ENCODE peak calls at places on chromosomes 1 and 21, in seven cellular contexts. Q is psoas muscle, R is GM23248, A is transverse colon, E is NCI-H774, S is HEK293T, M is NCI-H510A. K is an unnamed sample.

GRCh38 chr1:206513312-206514111 is 6.2 kb downstream of the RASSF5 start:
- DNase-seq in A (peak), R (peak), Q (peak), M (no peak), E (no peak), S (no peak), K (no peak)

GRCh38 chr1:212152869-212153268 is 117.3 kb downstream of the DTL start:
- DNase-seq in Q (no peak), R (no peak), E (no peak), S (no peak), M (no peak), A (no peak), K (no peak)

GRCh38 chr1:39663559-39663958 is 8.3 kb downstream of the NT5C1A start:
- DNase-seq in Q (no peak), E (no peak), M (no peak), S (no peak), R (no peak), A (no peak), K (no peak)

GRCh38 chr1:18282851-18283600 is 175.4 kb downstream of the IGSF21 start:
- DNase-seq in R (no peak), A (no peak), M (peak), E (no peak), Q (no peak), S (no peak), K (peak)

GRCh38 chr1:168127493-168127892 is 9.2 kb downstream of the GPR161 start:
- DNase-seq in A (no peak), M (no peak), Q (no peak), E (no peak), R (no peak), S (no peak), K (no peak)

GRCh38 chr1:29758764-29759499 is 522.6 kb downstream of the PTPRU start:
- DNase-seq in R (no peak), E (no peak), M (no peak), Q (no peak), S (no peak), A (no peak), K (no peak)

GRCh38 chr1:109819906-109820305 is 56.2 kb upstream of the EPS8L3 start:
- DNase-seq in E (no peak), S (no peak), M (no peak), R (no peak), A (no peak), Q (no peak), K (no peak)

GRCh38 chr1:169707917-169708604 is 3.4 kb downstream of the SELL start:
- DNase-seq in S (no peak), E (no peak), R (no peak), Q (no peak), M (no peak), A (no peak), K (no peak)

GRCh38 chr1:26827663-26828062 is 1.2 kb downstream of the ZDHHC18 start:
- DNase-seq in M (no peak), S (peak), E (no peak), Q (no peak), R (peak), A (no peak), K (no peak)

GRCh38 chr1:6465461-6466005 is 440 bp downstream of the TNFRSF25 start:
- DNase-seq in R (no peak), Q (no peak), E (no peak), A (no peak), S (no peak), M (peak), K (no peak)

GRCh38 chr21:36534656-36535055 is 54.7 kb upstream of the CLDN14 start:
- DNase-seq in Q (no peak), R (no peak), E (no peak), M (no peak), A (no peak), S (no peak), K (no peak)

GRCh38 chr1:9643351-9644256 is 7.9 kb upstream of the PIK3CD start:
- DNase-seq in Q (no peak), M (no peak), R (no peak), E (no peak), A (no peak), S (no peak), K (no peak)

GRCh38 chr1:2210786-2211185 is 16.2 kb upstream of the FAAP20 start:
- DNase-seq in A (no peak), Q (no peak), M (no peak), S (no peak), E (no peak), R (no peak), K (no peak)

GRCh38 chr1:161218301-161219077 is 3.4 kb downstream of the FCER1G start:
- DNase-seq in R (no peak), E (no peak), S (no peak), M (no peak), A (no peak), Q (no peak), K (no peak)

GRCh38 chr21:45542667-45543370 is 579 bp upstream of the SLC19A1 start:
- DNase-seq in A (no peak), R (peak), S (no peak), M (no peak), Q (no peak), E (no peak), K (no peak)

GRCh38 chr21:35606136-35606535 is 454.2 kb downstream of the SETD4 start:
- DNase-seq in E (no peak), S (no peak), A (no peak), M (no peak), R (no peak), Q (no peak), K (no peak)

GRCh38 chr1:65584399-65584798 is 163.9 kb downstream of the LEPR start:
- DNase-seq in A (no peak), R (no peak), E (no peak), S (no peak), M (no peak), Q (no peak), K (no peak)

GRCh38 chr1:20787775-20788488 is 825 bp upstream of the HP1BP3 start:
- DNase-seq in Q (no peak), A (peak), E (no peak), S (peak), R (peak), M (peak), K (peak)

GRCh38 chr1:2343023-2343935 is 48.1 kb downstream of the MORN1 start:
- DNase-seq in A (no peak), E (no peak), R (no peak), M (no peak), Q (peak), S (no peak), K (no peak)

GRCh38 chr1:75100481-75101092 is 33.6 kb upstream of the LHX8 start:
- DNase-seq in R (no peak), M (no peak), Q (no peak), A (no peak), S (no peak), E (no peak), K (no peak)

GRCh38 chr21:16563795-16564194 is 834.0 kb downstream of the USP25 start:
- DNase-seq in M (no peak), A (no peak), R (peak), E (no peak), S (no peak), Q (no peak), K (no peak)

GRCh38 chr1:42756956-42757891 is 9.6 kb downstream of the P3H1 start:
- DNase-seq in Q (no peak), E (peak), S (peak), R (peak), M (peak), A (no peak), K (peak)

GRCh38 chr1:93608188-93609109 is 73.2 kb downstream of the BCAR3 start:
- DNase-seq in R (no peak), A (no peak), E (no peak), M (no peak), Q (no peak), S (no peak), K (no peak)

GRCh38 chr1:196873385-196873784 is 14.5 kb upstream of the CFHR4 start:
- DNase-seq in R (no peak), Q (no peak), M (peak), S (no peak), E (no peak), A (no peak), K (no peak)

GRCh38 chr21:45330851-45331261 is 43.2 kb upstream of the POFUT2 start:
- DNase-seq in R (no peak), S (no peak), A (no peak), E (no peak), Q (no peak), M (no peak), K (no peak)

K was measured in SW480.